ENCODE peak calls at places on chromosomes 16 and 17, in four cellular contexts. One of them, this sample, is unnamed.

GRCh38 chr17:12927541-12928425 is 90.0 kb downstream of the ELAC2 start:
- DNase-seq in K562: no peak
- DNase-seq in stomach: no peak
- DNase-seq in upper lobe of left lung: no peak
- DNase-seq in this sample: no peak

GRCh38 chr17:67477687-67478086 is 100.6 kb downstream of the PITPNC1 start:
- DNase-seq in stomach: no peak
- DNase-seq in upper lobe of left lung: no peak
- DNase-seq in K562: no peak
- DNase-seq in this sample: no peak

GRCh38 chr16:65254144-65254543 is 132.3 kb upstream of the CDH11 start:
- DNase-seq in stomach: no peak
- DNase-seq in upper lobe of left lung: no peak
- DNase-seq in K562: no peak
- DNase-seq in this sample: no peak

GRCh38 chr17:33284022-33284421 is 9.1 kb downstream of the ASIC2 start:
- DNase-seq in K562: no peak
- DNase-seq in upper lobe of left lung: peak
- DNase-seq in stomach: peak
- DNase-seq in this sample: no peak

GRCh38 chr16:81424761-81425160 is 19.8 kb upstream of the CMIP start:
- DNase-seq in K562: peak
- DNase-seq in upper lobe of left lung: peak
- DNase-seq in stomach: no peak
- DNase-seq in this sample: peak

GRCh38 chr16:87052506-87052905 is 264.7 kb downstream of the C16orf95 start:
- DNase-seq in stomach: no peak
- DNase-seq in K562: peak
- DNase-seq in upper lobe of left lung: no peak
- DNase-seq in this sample: no peak

GRCh38 chr16:55041540-55042234 is 111.0 kb downstream of the IRX5 start:
- DNase-seq in K562: no peak
- DNase-seq in stomach: no peak
- DNase-seq in upper lobe of left lung: no peak
- DNase-seq in this sample: no peak

GRCh38 chr17:32277284-32277683 is 11.7 kb downstream of the RHBDL3 start:
- DNase-seq in stomach: no peak
- DNase-seq in upper lobe of left lung: no peak
- DNase-seq in K562: no peak
- DNase-seq in this sample: peak

GRCh38 chr16:87201052-87201451 is 116.1 kb downstream of the C16orf95 start:
- DNase-seq in upper lobe of left lung: no peak
- DNase-seq in stomach: no peak
- DNase-seq in K562: no peak
- DNase-seq in this sample: peak

GRCh38 chr17:35244345-35245195 is 1.7 kb downstream of the SLFN5 start:
- DNase-seq in upper lobe of left lung: peak
- DNase-seq in stomach: peak
- DNase-seq in K562: peak
- DNase-seq in this sample: peak

GRCh38 chr16:2177101-2177500 is 19.3 kb downstream of the CASKIN1 start:
- DNase-seq in upper lobe of left lung: no peak
- DNase-seq in K562: no peak
- DNase-seq in stomach: no peak
- DNase-seq in this sample: no peak

GRCh38 chr17:50129946-50130777 is at the start of gene SAMD14:
- DNase-seq in stomach: no peak
- DNase-seq in upper lobe of left lung: no peak
- DNase-seq in K562: peak
- DNase-seq in this sample: no peak

GRCh38 chr17:37069087-37069486 is 120.3 kb downstream of the AATF start:
- DNase-seq in stomach: no peak
- DNase-seq in upper lobe of left lung: no peak
- DNase-seq in K562: no peak
- DNase-seq in this sample: no peak

GRCh38 chr16:16021988-16022682 is 72.7 kb downstream of the ABCC1 start:
- DNase-seq in upper lobe of left lung: peak
- DNase-seq in K562: peak
- DNase-seq in stomach: peak
- DNase-seq in this sample: peak

GRCh38 chr17:72790194-72790593 is 302.3 kb downstream of the SLC39A11 start:
- DNase-seq in stomach: no peak
- DNase-seq in upper lobe of left lung: no peak
- DNase-seq in K562: no peak
- DNase-seq in this sample: no peak

GRCh38 chr17:40499551-40500189 is 1.8 kb downstream of the TNS4 start:
- DNase-seq in upper lobe of left lung: peak
- DNase-seq in stomach: peak
- DNase-seq in K562: no peak
- DNase-seq in this sample: no peak

GRCh38 chr16:20976568-20976967 is 76.0 kb downstream of the LYRM1 start:
- DNase-seq in K562: no peak
- DNase-seq in upper lobe of left lung: no peak
- DNase-seq in stomach: no peak
- DNase-seq in this sample: peak

GRCh38 chr16:49833055-49833454 is 22.9 kb downstream of the ZNF423 start:
- DNase-seq in stomach: no peak
- DNase-seq in K562: no peak
- DNase-seq in upper lobe of left lung: peak
- DNase-seq in this sample: no peak

GRCh38 chr16:2033057-2033911 is 6.6 kb downstream of the NHERF2 start:
- DNase-seq in K562: peak
- DNase-seq in upper lobe of left lung: peak
- DNase-seq in stomach: peak
- DNase-seq in this sample: peak

GRCh38 chr17:12709063-12709462 is 43.4 kb downstream of the MYOCD start:
- DNase-seq in K562: no peak
- DNase-seq in stomach: no peak
- DNase-seq in upper lobe of left lung: no peak
- DNase-seq in this sample: no peak

GRCh38 chr17:78305801-78306200 is 54.1 kb downstream of the SOCS3 start:
- DNase-seq in upper lobe of left lung: no peak
- DNase-seq in stomach: no peak
- DNase-seq in K562: no peak
- DNase-seq in this sample: no peak

GRCh38 chr16:66606000-66606751 is 1.7 kb downstream of the CMTM3 start:
- DNase-seq in upper lobe of left lung: no peak
- DNase-seq in K562: no peak
- DNase-seq in stomach: no peak
- DNase-seq in this sample: peak

GRCh38 chr16:88403794-88404581 is 21.2 kb downstream of the ZNF469 start:
- DNase-seq in K562: no peak
- DNase-seq in upper lobe of left lung: no peak
- DNase-seq in stomach: no peak
- DNase-seq in this sample: no peak

GRCh38 chr17:49890852-49891251 is 43.0 kb upstream of the TAC4 start:
- DNase-seq in upper lobe of left lung: peak
- DNase-seq in stomach: no peak
- DNase-seq in K562: no peak
- DNase-seq in this sample: no peak

GRCh38 chr16:50861926-50862325 is 120.0 kb downstream of the CYLD start:
- DNase-seq in K562: no peak
- DNase-seq in upper lobe of left lung: no peak
- DNase-seq in stomach: no peak
- DNase-seq in this sample: no peak

GRCh38 chr16:30997887-30998711 is 12.3 kb downstream of the STX1B start:
- DNase-seq in upper lobe of left lung: no peak
- DNase-seq in stomach: no peak
- DNase-seq in K562: no peak
- DNase-seq in this sample: no peak

GRCh38 chr17:83152221-83152744 is 72.9 kb downstream of the METRNL start:
- DNase-seq in K562: no peak
- DNase-seq in stomach: no peak
- DNase-seq in upper lobe of left lung: no peak
- DNase-seq in this sample: no peak

GRCh38 chr17:50192116-50192872 is 9.1 kb downstream of the COL1A1 start:
- DNase-seq in upper lobe of left lung: no peak
- DNase-seq in stomach: no peak
- DNase-seq in K562: no peak
- DNase-seq in this sample: no peak

GRCh38 chr16:65710107-65710506 is 588.2 kb upstream of the CDH11 start:
- DNase-seq in stomach: no peak
- DNase-seq in upper lobe of left lung: no peak
- DNase-seq in K562: no peak
- DNase-seq in this sample: no peak

GRCh38 chr17:79438936-79439335 is 171.9 kb downstream of the RBFOX3 start:
- DNase-seq in K562: no peak
- DNase-seq in stomach: no peak
- DNase-seq in upper lobe of left lung: no peak
- DNase-seq in this sample: no peak

GRCh38 chr16:82634955-82635610 is 8.3 kb downstream of the CDH13 start:
- DNase-seq in upper lobe of left lung: no peak
- DNase-seq in stomach: no peak
- DNase-seq in K562: no peak
- DNase-seq in this sample: no peak

GRCh38 chr17:73096866-73097265 is 4.4 kb upstream of the SLC39A11 start:
- DNase-seq in stomach: no peak
- DNase-seq in K562: no peak
- DNase-seq in upper lobe of left lung: peak
- DNase-seq in this sample: peak

GRCh38 chr17:58270476-58271290 is 10.1 kb downstream of the MPO start:
- DNase-seq in stomach: peak
- DNase-seq in upper lobe of left lung: no peak
- DNase-seq in K562: peak
- DNase-seq in this sample: peak

GRCh38 chr16:85755929-85756768 is 5.3 kb upstream of the C16orf74 start:
- DNase-seq in upper lobe of left lung: no peak
- DNase-seq in K562: no peak
- DNase-seq in stomach: no peak
- DNase-seq in this sample: no peak

GRCh38 chr16:856101-856500 is 55.6 kb upstream of the GNG13 start:
- DNase-seq in K562: no peak
- DNase-seq in stomach: no peak
- DNase-seq in upper lobe of left lung: no peak
- DNase-seq in this sample: no peak

GRCh38 chr16:28522792-28523191 is 16.0 kb downstream of the NUPR1 start:
- DNase-seq in K562: no peak
- DNase-seq in upper lobe of left lung: no peak
- DNase-seq in stomach: no peak
- DNase-seq in this sample: no peak

GRCh38 chr16:74778646-74779045 is 4.0 kb upstream of the FA2H start:
- DNase-seq in stomach: peak
- DNase-seq in K562: no peak
- DNase-seq in upper lobe of left lung: no peak
- DNase-seq in this sample: no peak

GRCh38 chr17:30981531-30982519 is 11.0 kb downstream of the RNF135 start:
- DNase-seq in stomach: no peak
- DNase-seq in upper lobe of left lung: no peak
- DNase-seq in K562: no peak
- DNase-seq in this sample: no peak

GRCh38 chr17:54760836-54761235 is 139.8 kb upstream of the TOM1L1 start:
- DNase-seq in upper lobe of left lung: no peak
- DNase-seq in stomach: no peak
- DNase-seq in K562: no peak
- DNase-seq in this sample: no peak
- H3K4me3 ChIP-seq in upper lobe of left lung: no peak
- H3K4me3 ChIP-seq in stomach: no peak
- H3K4me3 ChIP-seq in K562: no peak
- H3K4me3 ChIP-seq in this sample: no peak

DNA sequence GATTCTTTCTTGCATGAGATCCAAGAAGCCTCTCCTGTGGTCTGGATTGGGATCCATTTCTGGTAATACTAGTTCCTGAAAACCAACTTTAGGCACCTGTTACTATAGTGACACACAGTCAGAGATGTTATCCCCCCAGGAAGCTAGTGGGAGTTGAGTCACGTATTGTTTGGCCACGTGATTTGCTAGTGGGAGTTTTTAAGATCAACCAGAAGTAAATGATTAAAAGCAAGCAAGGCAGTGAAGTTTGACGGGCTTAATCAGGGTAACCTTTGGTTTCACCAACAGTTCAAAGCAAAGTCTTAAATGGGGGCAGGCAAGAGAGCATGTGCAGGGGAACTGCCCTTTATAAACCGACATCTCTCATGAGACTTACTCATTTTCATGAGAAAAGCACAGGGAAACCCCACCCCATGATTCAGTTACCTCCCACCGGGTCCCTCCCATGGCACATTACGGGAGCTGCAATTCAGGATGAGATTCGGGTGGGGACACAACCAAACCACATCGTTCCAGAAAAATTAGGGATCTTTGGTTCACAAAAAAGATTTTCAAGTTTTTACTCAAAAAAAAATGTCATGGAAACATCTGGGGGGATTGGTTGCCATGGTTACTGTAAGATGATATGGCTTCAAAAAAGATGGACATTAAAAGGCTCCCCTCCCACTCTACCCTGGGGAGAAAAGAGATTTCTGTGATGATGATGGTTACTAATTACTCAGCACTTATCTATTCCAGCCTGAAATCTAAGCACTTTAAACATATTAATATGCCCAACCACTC is 483.1 kb upstream of the ERCC4 start:
- DNase-seq in upper lobe of left lung: no peak
- DNase-seq in stomach: no peak
- DNase-seq in K562: peak
- DNase-seq in this sample: no peak
- TF ChIP-seq CTCF in upper lobe of left lung: no peak
- TF ChIP-seq CTCF in stomach: no peak
- TF ChIP-seq CTCF in K562: no peak
- TF ChIP-seq CTCF in this sample: no peak

DNA sequence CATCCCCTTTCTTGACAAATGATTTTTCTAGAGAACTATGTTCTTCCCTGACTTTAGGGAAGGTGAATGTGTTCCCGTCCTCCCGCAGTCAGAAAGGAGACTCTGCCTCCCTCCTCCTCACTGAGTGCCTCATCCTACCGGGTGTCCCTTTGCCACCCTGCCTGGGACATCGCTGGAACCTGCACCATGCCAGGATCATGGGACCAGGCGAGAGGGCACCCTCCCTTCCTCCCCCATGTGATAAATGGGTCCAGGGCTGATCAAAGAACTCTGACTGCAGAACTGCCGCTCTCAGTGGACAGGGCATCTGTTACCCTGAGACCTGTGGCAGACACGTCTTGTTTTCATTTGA is 7.4 kb downstream of the NAT9 start:
- DNase-seq in upper lobe of left lung: no peak
- DNase-seq in K562: no peak
- DNase-seq in stomach: no peak
- DNase-seq in this sample: no peak
- TF ChIP-seq POLR2A in upper lobe of left lung: no peak
- TF ChIP-seq POLR2A in K562: peak
- TF ChIP-seq POLR2A in stomach: no peak
- TF ChIP-seq POLR2A in this sample: no peak

GRCh38 chr17:17724307-17724921 is 43.2 kb downstream of the RAI1 start:
- DNase-seq in K562: no peak
- DNase-seq in stomach: no peak
- DNase-seq in upper lobe of left lung: no peak
- DNase-seq in this sample: peak

GRCh38 chr17:17722081-17722905 is 41.0 kb downstream of the RAI1 start:
- DNase-seq in stomach: no peak
- DNase-seq in upper lobe of left lung: no peak
- DNase-seq in K562: no peak
- DNase-seq in this sample: no peak

GRCh38 chr17:17724991-17725852 is 44.0 kb downstream of the RAI1 start:
- DNase-seq in K562: no peak
- DNase-seq in upper lobe of left lung: no peak
- DNase-seq in stomach: no peak
- DNase-seq in this sample: no peak

GRCh38 chr17:17722906-17723353 is 41.7 kb downstream of the RAI1 start:
- DNase-seq in K562: no peak
- DNase-seq in upper lobe of left lung: no peak
- DNase-seq in stomach: no peak
- DNase-seq in this sample: no peak

GRCh38 chr17:17723354-17724261 is 42.4 kb downstream of the RAI1 start:
- DNase-seq in K562: no peak
- DNase-seq in stomach: no peak
- DNase-seq in upper lobe of left lung: no peak
- DNase-seq in this sample: peak
- H3K4me3 ChIP-seq in K562: no peak
- H3K4me3 ChIP-seq in stomach: peak
- H3K4me3 ChIP-seq in upper lobe of left lung: peak
- H3K4me3 ChIP-seq in this sample: peak